ENCODE peak calls at places on chromosomes 4 and X, in six cellular contexts. P is left lung; B is AG04450; E is A549; A is CD8-positive, alpha-beta T cell; W is colonic mucosa. K is an unnamed sample. For H3K9me3, the result is how much of the 10 kb centered on the place peaks cover.

GRCh38 chr4:136551753-136552152 is 980.5 kb downstream of the PCDH18 start:
- DNase-seq in P (no peak), B (no peak), E (no peak), A (no peak), W (no peak), K (no peak)

GRCh38 chr4:137125011-137125410 is 407.3 kb downstream of the PCDH18 start:
- DNase-seq in P (no peak), B (no peak), E (no peak), A (no peak), W (peak), K (no peak)

GRCh38 chr4:4843651-4844291 is 15.7 kb upstream of the MSX1 start:
- DNase-seq in P (peak), B (no peak), E (no peak), A (no peak), W (no peak), K (no peak)

GRCh38 chrX:107541244-107541643 is 87.1 kb upstream of the PRPS1 start:
- DNase-seq in P (no peak), B (no peak), E (no peak), A (no peak), W (no peak), K (no peak)

GRCh38 chr4:187413564-187414358 is 581.8 kb upstream of the ZFP42 start:
- DNase-seq in P (no peak), B (no peak), E (no peak), A (no peak), W (no peak), K (no peak)

GRCh38 chr4:155738548-155738947 is 20.3 kb upstream of the GUCY1B1 start:
- DNase-seq in P (no peak), B (peak), E (no peak), A (no peak), W (no peak), K (no peak)

GRCh38 chrX:2135421-2135820 is 365.4 kb downstream of the DHRSX start:
- DNase-seq in P (no peak), B (no peak), E (no peak), A (no peak), W (no peak), K (no peak)

GRCh38 chrX:96753230-96753629 is 68.6 kb downstream of the DIAPH2 start:
- DNase-seq in P (no peak), B (no peak), E (no peak), A (no peak), W (no peak), K (no peak)

GRCh38 chrX:40041915-40042314 is 55.8 kb downstream of the BCOR start:
- DNase-seq in P (no peak), B (no peak), E (no peak), A (no peak), W (no peak), K (no peak)

GRCh38 chr4:176400816-176401461 is 81.2 kb downstream of the SPCS3 start:
- DNase-seq in P (no peak), B (no peak), E (no peak), A (no peak), W (no peak), K (no peak)

GRCh38 chr4:183240581-183241321 is 79.3 kb downstream of the CLDN22 start:
- DNase-seq in P (peak), B (no peak), E (no peak), A (no peak), W (no peak), K (no peak)

GRCh38 chrX:24063488-24063887 is 8.7 kb downstream of the EIF2S3 start:
- DNase-seq in P (no peak), B (no peak), E (no peak), A (no peak), W (no peak), K (no peak)

GRCh38 chrX:39895228-39896110 is 202.3 kb downstream of the BCOR start:
- DNase-seq in P (no peak), B (no peak), E (no peak), A (no peak), W (peak), K (peak)

GRCh38 chr4:38647096-38647819 is 16.7 kb upstream of the KLF3 start:
- DNase-seq in P (no peak), B (no peak), E (no peak), A (no peak), W (no peak), K (no peak)

GRCh38 chr4:93199492-93199891 is 629.1 kb upstream of the ATOH1 start:
- DNase-seq in P (no peak), B (no peak), E (peak), A (no peak), W (no peak), K (no peak)

GRCh38 chr4:175951794-175952193 is 113.8 kb upstream of the WDR17 start:
- DNase-seq in P (no peak), B (no peak), E (no peak), A (no peak), W (no peak), K (no peak)

GRCh38 chr4:120228086-120228485 is 161.4 kb upstream of the MAD2L1 start:
- DNase-seq in P (no peak), B (no peak), E (no peak), A (no peak), W (no peak), K (no peak)

GRCh38 chrX:44483965-44484606 is 58.6 kb downstream of the FUNDC1 start:
- DNase-seq in P (no peak), B (no peak), E (no peak), A (no peak), W (no peak), K (no peak)

GRCh38 chr4:5052424-5052702 is 1.1 kb downstream of the STK32B start:
- DNase-seq in P (no peak), B (no peak), E (no peak), A (no peak), W (no peak), K (no peak)

GRCh38 chr4:69707807-69708206 is 52.6 kb downstream of the SULT1B1 start:
- DNase-seq in P (no peak), B (no peak), E (no peak), A (no peak), W (no peak), K (no peak)

GRCh38 chr4:137124278-137124932 is 407.9 kb downstream of the PCDH18 start:
- DNase-seq in P (no peak), B (peak), E (peak), A (no peak), W (no peak), K (no peak)

GRCh38 chr4:182339246-182339645 is 96.0 kb downstream of the TENM3 start:
- DNase-seq in P (no peak), B (no peak), E (no peak), A (no peak), W (no peak), K (no peak)

GRCh38 chr4:170109586-170110289 is 20.0 kb upstream of the AADAT start:
- DNase-seq in P (no peak), B (no peak), E (no peak), A (no peak), W (no peak), K (no peak)

GRCh38 chrX:74133156-74133796 is 170.7 kb upstream of the ZCCHC13 start:
- DNase-seq in P (no peak), B (peak), E (peak), A (peak), W (peak), K (no peak)

GRCh38 chrX:63673896-63674295 is 111.1 kb downstream of the ARHGEF9 start:
- DNase-seq in P (no peak), B (no peak), E (no peak), A (no peak), W (no peak), K (no peak)

GRCh38 chrX:41381685-41382084 is 47.7 kb downstream of the DDX3X start:
- DNase-seq in P (no peak), B (peak), E (peak), A (no peak), W (peak), K (peak)

GRCh38 chrX:18649498-18649951 is 22.4 kb downstream of the RS1 start:
- DNase-seq in P (no peak), B (no peak), E (no peak), A (no peak), W (no peak), K (no peak)

GRCh38 chr4:82380344-82380743 is 6.6 kb upstream of the HNRNPD start:
- DNase-seq in P (no peak), B (no peak), E (no peak), A (no peak), W (no peak), K (no peak)

GRCh38 chr4:80568891-80569290 is 233.4 kb downstream of the CFAP299 start:
- DNase-seq in P (no peak), B (no peak), E (no peak), A (no peak), W (no peak), K (no peak)

GRCh38 chrX:39222361-39223113 is 421.3 kb downstream of the MID1IP1 start:
- DNase-seq in P (no peak), B (no peak), E (no peak), A (no peak), W (no peak), K (no peak)

GRCh38 chr4:51932261-51932660 is 87.9 kb downstream of the LRRC66 start:
- DNase-seq in P (no peak), B (no peak), E (no peak), A (no peak), W (no peak), K (no peak)

GRCh38 chr4:145847764-145848163 is 90.9 kb downstream of the ZNF827 start:
- DNase-seq in P (no peak), B (no peak), E (no peak), A (no peak), W (no peak), K (no peak)

GRCh38 chr4:121951570-121952110 is at the start of gene TRPC3:
- DNase-seq in P (peak), B (no peak), E (no peak), A (peak), W (peak), K (peak)

GRCh38 chr4:72945719-72946336 is 123.7 kb downstream of the COX18 start:
- DNase-seq in P (no peak), B (no peak), E (no peak), A (no peak), W (no peak), K (no peak)
- H3K9me3 ChIP-seq in P (under half), B (under half), E (under half), A (under half), W (under half), K (under half)

DNA sequence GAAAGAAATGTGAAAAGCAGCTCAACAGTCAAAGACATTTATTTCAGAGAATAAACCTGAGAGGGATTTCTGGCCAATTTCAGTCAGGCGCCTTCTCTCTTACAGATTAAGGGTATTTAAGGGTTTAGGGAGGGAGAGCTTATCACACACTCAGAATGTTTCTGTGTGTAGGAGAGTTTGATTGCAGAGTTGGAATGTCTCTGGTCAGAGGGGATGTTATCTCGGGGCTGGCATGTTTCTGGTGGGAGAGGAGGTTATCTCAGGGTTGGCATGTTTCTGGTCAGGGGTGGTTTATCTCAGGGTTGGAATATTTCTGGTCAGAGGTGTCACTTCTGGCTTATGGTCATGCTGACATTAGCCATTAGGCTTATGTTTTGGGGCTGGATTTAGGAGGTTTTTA is 1920.5 kb upstream of the PCDH7 start:
- DNase-seq in P (no peak), B (no peak), E (no peak), A (no peak), W (no peak), K (no peak)
- H3K27ac ChIP-seq in P (no peak), B (no peak), E (no peak), A (no peak), W (no peak), K (no peak)

GRCh38 chr4:1250527-1250812 is 1.5 kb upstream of the CTBP1 start:
- DNase-seq in P (peak), B (no peak), E (no peak), A (no peak), W (no peak), K (no peak)
- H3K9me3 ChIP-seq in P (under half), B (half or more), E (half or more), A (under half), W (under half), K (under half)

DNA sequence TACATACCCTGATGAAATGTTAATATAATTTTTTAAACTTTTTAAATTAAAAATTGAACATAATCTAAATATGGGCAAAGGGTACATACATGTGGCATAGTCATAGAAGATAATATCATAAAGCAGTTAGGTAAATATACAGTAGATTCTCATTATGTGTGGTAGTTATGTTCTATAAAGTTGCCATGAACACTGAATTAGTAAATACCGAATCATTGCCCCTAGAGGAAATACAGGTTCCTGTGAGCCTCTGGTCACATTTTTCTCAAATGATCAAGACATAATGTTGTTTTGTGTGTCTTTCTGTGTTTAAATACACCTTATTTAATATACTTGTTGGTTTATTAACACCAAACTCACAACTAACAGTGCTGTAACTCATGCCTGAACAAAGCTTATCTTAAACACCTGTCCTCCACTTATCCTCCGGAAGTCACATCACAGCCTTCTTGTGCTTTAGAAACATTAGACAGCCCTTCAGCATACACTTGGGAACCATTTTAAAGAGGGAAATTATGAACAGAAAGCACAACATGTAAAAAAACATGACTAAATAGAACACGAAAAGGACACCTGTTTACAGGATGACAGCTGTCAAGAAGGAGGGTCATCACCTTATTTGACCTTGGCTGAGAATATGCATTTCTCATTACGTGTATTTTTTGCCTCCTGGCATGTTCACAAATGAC is 169.4 kb upstream of the NAP1L5 start:
- DNase-seq in P (no peak), B (no peak), E (no peak), A (no peak), W (no peak), K (no peak)
- H3K27ac ChIP-seq in P (no peak), B (no peak), E (no peak), A (no peak), W (no peak), K (no peak)

GRCh38 chr4:236028-236427 is 69.2 kb downstream of the ZNF732 start:
- DNase-seq in P (no peak), B (no peak), E (no peak), A (no peak), W (no peak), K (no peak)
- H3K9me3 ChIP-seq in P (under half), B (under half), E (under half), A (under half), W (under half), K (under half)

GRCh38 chr4:23844961-23845360 is 44.9 kb downstream of the PPARGC1A start:
- DNase-seq in P (no peak), B (no peak), E (no peak), A (no peak), W (no peak), K (no peak)
- H3K27ac ChIP-seq in P (no peak), B (no peak), E (no peak), A (no peak), W (no peak), K (no peak)

GRCh38 chr4:302381-302780 is 2.9 kb downstream of the ZNF732 start:
- DNase-seq in P (no peak), B (no peak), E (no peak), A (no peak), W (no peak), K (no peak)

GRCh38 chr4:306551-306961 is 1.3 kb upstream of the ZNF732 start:
- DNase-seq in P (no peak), B (no peak), E (no peak), A (no peak), W (no peak), K (no peak)

GRCh38 chr4:304987-305680 is at the start of gene ZNF732:
- DNase-seq in P (peak), B (peak), E (no peak), A (no peak), W (peak), K (no peak)
- H3K9me3 ChIP-seq in P (under half), B (under half), E (under half), A (under half), W (under half), K (under half)

GRCh38 chr4:61375316-61375715 is 175.2 kb downstream of the ADGRL3 start:
- DNase-seq in P (no peak), B (no peak), E (no peak), A (no peak), W (no peak), K (no peak)

GRCh38 chr4:61379406-61379805 is 179.3 kb downstream of the ADGRL3 start:
- DNase-seq in P (no peak), B (no peak), E (no peak), A (no peak), W (no peak), K (no peak)

GRCh38 chr4:61373901-61374611 is 173.9 kb downstream of the ADGRL3 start:
- DNase-seq in P (no peak), B (no peak), E (peak), A (no peak), W (no peak), K (no peak)

GRCh38 chr4:61374612-61374920 is 174.4 kb downstream of the ADGRL3 start:
- DNase-seq in P (no peak), B (no peak), E (no peak), A (no peak), W (no peak), K (no peak)

GRCh38 chr4:61376301-61376700 is 176.2 kb downstream of the ADGRL3 start:
- DNase-seq in P (no peak), B (no peak), E (no peak), A (no peak), W (no peak), K (no peak)
- H3K27ac ChIP-seq in P (no peak), B (no peak), E (no peak), A (no peak), W (no peak), K (no peak)

DNA sequence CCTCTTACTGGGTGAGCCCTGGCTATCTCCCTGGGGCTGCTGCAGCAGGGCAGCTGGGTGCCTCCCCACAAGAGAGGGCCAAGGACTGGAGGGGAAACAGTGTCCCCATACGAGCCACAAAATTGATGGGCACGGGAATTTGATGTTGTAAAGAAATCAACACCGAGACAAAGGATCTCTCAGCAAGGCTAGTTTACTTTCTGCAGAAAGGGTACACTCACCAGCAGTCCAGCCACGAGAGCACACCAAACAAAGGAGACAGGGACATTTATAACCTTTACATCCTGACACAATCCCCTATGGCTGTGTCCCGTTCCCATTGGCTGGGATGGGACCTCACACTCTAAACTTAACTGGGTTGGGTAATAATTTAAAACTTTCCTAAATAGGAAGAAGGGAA is 25.9 kb downstream of the METAP1 start:
- DNase-seq in P (no peak), B (no peak), E (no peak), A (no peak), W (no peak), K (no peak)
- H3K9me3 ChIP-seq in P (under half), B (under half), E (under half), A (under half), W (under half), K (under half)

GRCh38 chr4:148200960-148201359 is 241.3 kb downstream of the NR3C2 start:
- DNase-seq in P (no peak), B (no peak), E (no peak), A (no peak), W (no peak), K (no peak)

GRCh38 chr4:148205481-148205880 is 236.7 kb downstream of the NR3C2 start:
- DNase-seq in P (no peak), B (no peak), E (no peak), A (no peak), W (no peak), K (no peak)

GRCh38 chr4:148204892-148205291 is 237.3 kb downstream of the NR3C2 start:
- DNase-seq in P (no peak), B (no peak), E (no peak), A (no peak), W (no peak), K (no peak)

GRCh38 chr4:148204171-148204570 is 238.0 kb downstream of the NR3C2 start:
- DNase-seq in P (no peak), B (no peak), E (no peak), A (no peak), W (no peak), K (no peak)

DNA sequence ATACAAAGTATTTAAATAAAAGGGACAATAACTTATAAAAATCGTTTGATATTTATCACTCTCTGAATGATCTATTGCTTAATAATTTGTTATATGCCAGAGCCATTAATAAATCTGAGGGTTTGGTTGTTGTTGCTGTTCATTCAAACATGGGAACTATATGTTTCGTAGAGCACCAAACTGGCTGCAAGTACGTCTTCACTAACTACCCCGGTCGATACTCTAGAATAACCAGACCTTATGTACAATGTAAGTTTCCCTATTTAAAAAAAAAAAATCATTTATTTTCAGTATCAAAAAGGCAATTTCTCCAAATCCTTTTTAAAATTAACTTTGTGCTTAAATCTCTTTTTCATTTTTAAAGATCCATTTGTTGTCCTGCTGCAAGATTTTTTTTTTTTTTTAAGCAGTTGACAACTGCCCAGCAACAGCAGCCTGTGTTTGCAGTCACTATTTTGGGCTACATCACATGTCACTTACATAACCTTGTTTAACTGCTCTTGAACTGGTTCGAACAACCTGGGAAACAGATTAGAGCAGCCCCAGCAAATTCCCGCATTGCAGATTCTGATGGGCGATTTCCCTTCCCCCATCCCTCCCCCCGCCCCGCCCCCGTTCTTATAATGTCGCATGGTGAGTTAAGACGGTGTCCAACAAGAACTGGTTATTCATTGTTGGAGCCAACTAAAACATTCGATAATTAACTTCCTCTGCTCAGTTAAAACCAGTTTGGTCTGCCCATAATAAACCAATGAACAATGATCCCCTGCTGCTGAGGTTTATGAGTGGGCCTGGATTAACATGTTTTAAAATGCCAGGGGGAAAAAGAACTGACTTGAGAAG is 238.9 kb downstream of the NR3C2 start:
- DNase-seq in P (no peak), B (no peak), E (no peak), A (no peak), W (peak), K (no peak)
- H3K27ac ChIP-seq in P (no peak), B (no peak), E (no peak), A (no peak), W (peak), K (peak)